ENCODE peak calls at places on chromosomes 16 and 17, in eight cellular contexts. W, Z, Y, R, I, U, K and L are unnamed samples.

GRCh38 chr16:90031931-90032663 is 12.8 kb upstream of the DBNDD1 start:
- DNase-seq in W (no peak), Z (no peak), Y (no peak), R (no peak), I (no peak), U (peak), K (no peak), L (no peak)

GRCh38 chr17:80035687-80035936 is at the start of gene TBC1D16:
- DNase-seq in W (no peak), Z (no peak), Y (no peak), R (no peak), I (no peak), U (no peak), K (no peak), L (no peak)

GRCh38 chr17:9023389-9024210 is 2.3 kb downstream of the NTN1 start:
- DNase-seq in W (no peak), Z (no peak), Y (no peak), R (no peak), I (no peak), U (no peak), K (no peak), L (no peak)

GRCh38 chr17:64403881-64404460 is 13.3 kb upstream of the PECAM1 start:
- DNase-seq in W (no peak), Z (peak), Y (no peak), R (no peak), I (no peak), U (no peak), K (no peak), L (no peak)

GRCh38 chr17:13513039-13513405 is 88.7 kb downstream of the HS3ST3A1 start:
- DNase-seq in W (no peak), Z (no peak), Y (no peak), R (peak), I (no peak), U (peak), K (peak), L (no peak)

GRCh38 chr17:77372444-77373297 is 231.9 kb downstream of the SEC14L1 start:
- DNase-seq in W (peak), Z (peak), Y (no peak), R (peak), I (peak), U (peak), K (peak), L (peak)

GRCh38 chr17:11278186-11278983 is 37.4 kb downstream of the SHISA6 start:
- DNase-seq in W (no peak), Z (no peak), Y (no peak), R (no peak), I (no peak), U (no peak), K (no peak), L (no peak)

GRCh38 chr16:13060932-13061331 is 159.5 kb downstream of the SHISA9 start:
- DNase-seq in W (no peak), Z (no peak), Y (no peak), R (no peak), I (no peak), U (no peak), K (no peak), L (no peak)

GRCh38 chr17:81931557-81932332 is 4.2 kb upstream of the MAFG start:
- DNase-seq in W (no peak), Z (no peak), Y (no peak), R (no peak), I (no peak), U (no peak), K (no peak), L (no peak)

GRCh38 chr17:50426814-50427787 is 1.1 kb downstream of the ACSF2 start:
- DNase-seq in W (peak), Z (peak), Y (no peak), R (peak), I (peak), U (peak), K (peak), L (peak)
- TF ChIP-seq CTCF in W (no peak), Z (peak), Y (no peak), R (peak), I (peak), U (peak), K (peak), L (peak)

GRCh38 chr16:88406096-88407041 is 23.6 kb downstream of the ZNF469 start:
- DNase-seq in W (no peak), Z (no peak), Y (no peak), R (no peak), I (no peak), U (no peak), K (peak), L (no peak)
- TF ChIP-seq CTCF in W (no peak), Z (no peak), Y (no peak), R (peak), I (no peak), U (peak), K (peak), L (no peak)

GRCh38 chr17:6160188-6160555 is 90.0 kb downstream of the WSCD1 start:
- DNase-seq in W (no peak), Z (no peak), Y (no peak), R (no peak), I (no peak), U (no peak), K (no peak), L (no peak)

GRCh38 chr17:6162892-6163291 is 92.7 kb downstream of the WSCD1 start:
- DNase-seq in W (no peak), Z (no peak), Y (no peak), R (peak), I (no peak), U (no peak), K (no peak), L (no peak)

GRCh38 chr17:6162216-6162615 is 92.0 kb downstream of the WSCD1 start:
- DNase-seq in W (no peak), Z (no peak), Y (no peak), R (no peak), I (no peak), U (no peak), K (no peak), L (no peak)

GRCh38 chr17:6159541-6160187 is 89.5 kb downstream of the WSCD1 start:
- DNase-seq in W (no peak), Z (no peak), Y (no peak), R (no peak), I (no peak), U (no peak), K (no peak), L (no peak)

DNA sequence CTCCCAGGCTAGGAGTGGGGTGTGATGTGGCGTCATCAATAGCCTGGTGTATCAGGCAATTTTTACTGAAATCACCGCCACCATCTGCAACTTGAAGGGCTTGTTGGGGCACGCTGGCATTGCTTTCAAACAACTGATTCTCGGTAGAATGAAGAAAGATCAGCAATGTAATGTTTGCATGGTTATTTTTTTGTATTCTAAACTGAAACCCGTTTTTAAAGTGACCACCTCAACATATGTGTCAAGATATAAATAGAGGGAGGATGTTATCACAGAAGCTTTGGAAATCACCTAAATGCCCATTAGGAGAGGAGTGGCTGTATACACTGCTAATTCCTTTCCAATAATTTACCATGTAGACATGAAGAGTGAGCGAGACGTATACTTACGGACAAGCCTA is 91.3 kb downstream of the WSCD1 start:
- DNase-seq in W (no peak), Z (no peak), Y (no peak), R (no peak), I (peak), U (no peak), K (no peak), L (no peak)
- TF ChIP-seq CTCF in W (no peak), Z (no peak), Y (no peak), R (no peak), I (no peak), U (no peak), K (no peak), L (no peak)

GRCh38 chr17:33019161-33019560 is 27.5 kb downstream of the SPACA3 start:
- DNase-seq in W (no peak), Z (no peak), Y (no peak), R (no peak), I (no peak), U (no peak), K (no peak), L (no peak)

GRCh38 chr17:33015716-33016346 is 24.2 kb downstream of the SPACA3 start:
- DNase-seq in W (no peak), Z (no peak), Y (no peak), R (no peak), I (no peak), U (no peak), K (no peak), L (no peak)

GRCh38 chr17:33014751-33015150 is 23.1 kb downstream of the SPACA3 start:
- DNase-seq in W (no peak), Z (no peak), Y (no peak), R (no peak), I (no peak), U (peak), K (no peak), L (no peak)

GRCh38 chr17:33017366-33017765 is 25.7 kb downstream of the SPACA3 start:
- DNase-seq in W (no peak), Z (no peak), Y (no peak), R (no peak), I (no peak), U (no peak), K (no peak), L (no peak)

DNA sequence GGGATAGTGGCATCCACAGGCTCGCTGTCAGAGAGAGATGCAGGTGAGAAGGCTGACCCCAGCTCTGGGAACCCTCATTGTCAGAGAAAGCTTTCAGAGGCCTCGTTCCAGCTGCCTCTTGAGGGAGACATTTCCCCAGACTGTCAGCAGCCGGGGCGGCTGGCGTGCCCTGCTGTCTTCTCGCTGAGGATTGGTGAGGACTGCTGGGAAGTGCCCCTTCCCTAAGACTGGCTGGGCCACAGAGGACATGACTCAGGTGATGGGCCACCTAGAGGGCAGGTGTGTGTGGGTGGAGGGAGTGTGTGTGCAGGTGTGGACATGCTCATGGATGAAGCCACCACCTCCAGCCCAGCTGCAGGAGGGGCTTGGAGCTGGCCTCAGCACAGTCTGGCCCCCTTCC is 25.3 kb downstream of the SPACA3 start:
- DNase-seq in W (no peak), Z (no peak), Y (no peak), R (no peak), I (no peak), U (no peak), K (no peak), L (no peak)
- TF ChIP-seq CTCF in W (no peak), Z (no peak), Y (no peak), R (no peak), I (no peak), U (peak), K (peak), L (no peak)

GRCh38 chr17:73194514-73195222 is 1.8 kb downstream of the COG1 start:
- DNase-seq in W (no peak), Z (no peak), Y (no peak), R (no peak), I (no peak), U (peak), K (no peak), L (no peak)

GRCh38 chr17:73191443-73192218 is 1.2 kb upstream of the COG1 start:
- DNase-seq in W (peak), Z (peak), Y (peak), R (peak), I (peak), U (peak), K (peak), L (peak)

GRCh38 chr17:73192219-73192893 is 499 bp upstream of the COG1 start:
- DNase-seq in W (peak), Z (peak), Y (peak), R (peak), I (peak), U (peak), K (peak), L (peak)

GRCh38 chr17:73196500-73196899 is 3.6 kb downstream of the COG1 start:
- DNase-seq in W (no peak), Z (peak), Y (no peak), R (peak), I (peak), U (peak), K (peak), L (peak)

GRCh38 chr17:73192894-73193701 is at the start of gene COG1:
- DNase-seq in W (peak), Z (peak), Y (peak), R (peak), I (peak), U (peak), K (peak), L (peak)
- TF ChIP-seq CTCF in W (no peak), Z (no peak), Y (no peak), R (no peak), I (no peak), U (no peak), K (no peak), L (no peak)

DNA sequence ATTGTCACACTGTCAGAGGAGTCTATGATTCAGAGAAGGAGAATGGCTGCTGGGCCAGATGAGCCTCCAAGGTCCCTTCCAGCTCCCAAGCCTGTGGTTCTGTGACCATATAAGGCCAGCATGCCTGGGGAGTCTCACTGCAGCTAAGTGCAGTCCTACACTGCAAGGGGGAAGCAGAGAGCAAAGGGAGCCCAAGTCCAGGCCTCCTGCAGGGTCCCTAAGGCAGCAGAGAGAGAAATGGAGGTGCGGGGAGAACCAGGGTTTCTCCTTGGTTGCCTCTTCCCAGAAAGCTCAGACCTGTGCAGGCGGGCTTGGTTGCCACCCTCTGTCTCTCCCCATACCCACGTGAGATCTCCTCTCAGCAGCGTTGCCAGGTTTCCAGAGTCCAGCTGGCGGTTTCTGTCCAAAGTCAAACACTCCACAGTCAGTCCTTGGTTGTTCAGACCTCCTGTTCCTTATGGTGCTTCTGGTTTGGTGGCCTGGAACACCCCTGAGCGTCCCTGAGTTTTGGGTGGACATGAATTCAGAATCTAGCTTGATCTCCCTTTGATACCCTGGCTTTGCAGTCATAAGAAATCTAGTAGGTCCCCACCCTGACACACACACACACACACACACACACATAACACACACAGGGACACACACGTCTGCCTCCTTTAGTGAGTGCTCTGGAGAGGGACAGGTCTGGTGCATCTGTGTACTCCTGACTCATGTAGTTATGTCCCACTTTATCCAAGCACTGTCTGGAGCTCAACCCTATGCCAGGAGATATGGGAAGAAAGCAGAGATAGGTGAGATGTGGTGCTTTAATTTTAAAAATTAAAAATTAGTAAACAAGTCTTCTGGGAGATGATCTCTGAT is 78.8 kb downstream of the GNAO1 start:
- DNase-seq in W (peak), Z (no peak), Y (no peak), R (peak), I (no peak), U (peak), K (peak), L (peak)
- TF ChIP-seq CTCF in W (peak), Z (no peak), Y (no peak), R (peak), I (no peak), U (peak), K (peak), L (peak)

GRCh38 chr16:87114832-87115231 is 202.4 kb downstream of the C16orf95 start:
- DNase-seq in W (no peak), Z (no peak), Y (no peak), R (no peak), I (no peak), U (no peak), K (no peak), L (no peak)

GRCh38 chr16:87119748-87120147 is 197.4 kb downstream of the C16orf95 start:
- DNase-seq in W (no peak), Z (no peak), Y (no peak), R (no peak), I (no peak), U (no peak), K (no peak), L (no peak)

GRCh38 chr16:87115646-87116045 is 201.5 kb downstream of the C16orf95 start:
- DNase-seq in W (no peak), Z (no peak), Y (no peak), R (no peak), I (no peak), U (no peak), K (no peak), L (no peak)

GRCh38 chr16:87119168-87119567 is 198.0 kb downstream of the C16orf95 start:
- DNase-seq in W (no peak), Z (no peak), Y (no peak), R (no peak), I (no peak), U (no peak), K (no peak), L (no peak)

DNA sequence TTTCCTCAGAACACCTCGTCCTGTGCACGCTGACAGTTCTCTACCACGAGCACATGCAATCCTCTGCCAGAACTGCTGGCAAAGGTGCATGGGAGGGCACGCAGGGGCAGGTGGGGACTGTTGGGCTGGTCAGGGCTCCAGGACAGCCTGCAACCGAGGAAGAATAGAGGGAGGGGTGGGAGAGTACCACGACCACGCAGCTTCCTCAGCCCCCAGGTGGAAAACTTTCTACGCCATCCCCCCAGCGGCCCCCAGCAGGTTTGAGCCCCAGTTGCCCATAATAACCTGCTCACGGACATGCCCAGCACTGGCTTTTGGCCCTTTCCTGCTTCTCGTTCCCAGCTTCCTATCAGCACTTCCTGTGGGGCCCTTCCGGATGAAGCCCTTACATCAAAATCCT is 199.3 kb downstream of the C16orf95 start:
- DNase-seq in W (no peak), Z (no peak), Y (no peak), R (no peak), I (no peak), U (no peak), K (no peak), L (no peak)
- TF ChIP-seq CTCF in W (no peak), Z (no peak), Y (no peak), R (no peak), I (no peak), U (no peak), K (no peak), L (no peak)

GRCh38 chr17:35019386-35020179 is 39.3 kb downstream of the LIG3 start:
- DNase-seq in W (no peak), Z (no peak), Y (no peak), R (no peak), I (no peak), U (no peak), K (no peak), L (no peak)

GRCh38 chr17:35025541-35025940 is 38.0 kb downstream of the RFFL start:
- DNase-seq in W (no peak), Z (no peak), Y (no peak), R (no peak), I (no peak), U (no peak), K (no peak), L (no peak)

GRCh38 chr17:35023538-35023937 is 40.0 kb downstream of the RFFL start:
- DNase-seq in W (no peak), Z (no peak), Y (no peak), R (no peak), I (no peak), U (peak), K (no peak), L (no peak)

GRCh38 chr17:35021520-35022380 is 41.4 kb downstream of the LIG3 start:
- DNase-seq in W (no peak), Z (no peak), Y (no peak), R (no peak), I (no peak), U (peak), K (no peak), L (no peak)

GRCh38 chr17:35022536-35023063 is 40.9 kb downstream of the RFFL start:
- DNase-seq in W (peak), Z (peak), Y (peak), R (peak), I (peak), U (peak), K (no peak), L (peak)
- TF ChIP-seq CTCF in W (no peak), Z (no peak), Y (no peak), R (peak), I (no peak), U (peak), K (no peak), L (peak)